ENCODE peak calls at places on chromosomes 11 and 22, in ten cellular contexts. One of them, this sample, is unnamed.
A peak's percentile ranks its signal among the peaks of the same experiment; 100 is the strongest.

GRCh38 chr11:108592591-108593213 is 866 bp downstream of the EXPH5 start:
- DNase-seq in uterus: peak; percentile 31
- DNase-seq in HAP-1: no peak
- DNase-seq in left ventricle myocardium inferior: peak; percentile 18
- DNase-seq in SK-N-SH: peak; percentile 69
- DNase-seq in IMR-90: no peak
- DNase-seq in naive thymus-derived CD4-positive, alpha-beta T cell: peak; percentile 37
- DNase-seq in endodermal cell: peak; percentile 77
- DNase-seq in upper lobe of right lung: peak; percentile 80
- DNase-seq in transverse colon: peak; percentile 48
- DNase-seq in this sample: peak; percentile 47

GRCh38 chr11:26199341-26199740 is 132.6 kb upstream of the ANO3 start:
- DNase-seq in uterus: no peak
- DNase-seq in HAP-1: no peak
- DNase-seq in left ventricle myocardium inferior: no peak
- DNase-seq in SK-N-SH: no peak
- DNase-seq in IMR-90: peak; percentile 66
- DNase-seq in naive thymus-derived CD4-positive, alpha-beta T cell: no peak
- DNase-seq in endodermal cell: no peak
- DNase-seq in upper lobe of right lung: no peak
- DNase-seq in transverse colon: no peak
- DNase-seq in this sample: no peak

GRCh38 chr22:41140365-41140957 is 48.1 kb downstream of the EP300 start:
- DNase-seq in uterus: no peak
- DNase-seq in HAP-1: no peak
- DNase-seq in left ventricle myocardium inferior: no peak
- DNase-seq in SK-N-SH: no peak
- DNase-seq in IMR-90: no peak
- DNase-seq in naive thymus-derived CD4-positive, alpha-beta T cell: no peak
- DNase-seq in endodermal cell: no peak
- DNase-seq in upper lobe of right lung: no peak
- DNase-seq in transverse colon: no peak
- DNase-seq in this sample: no peak

GRCh38 chr11:4084406-4084805 is 10.2 kb upstream of the RRM1 start:
- DNase-seq in uterus: no peak
- DNase-seq in HAP-1: no peak
- DNase-seq in left ventricle myocardium inferior: no peak
- DNase-seq in SK-N-SH: no peak
- DNase-seq in IMR-90: no peak
- DNase-seq in naive thymus-derived CD4-positive, alpha-beta T cell: no peak
- DNase-seq in endodermal cell: peak; percentile 43
- DNase-seq in upper lobe of right lung: no peak
- DNase-seq in transverse colon: no peak
- DNase-seq in this sample: no peak

GRCh38 chr22:23066200-23067022 is 3.9 kb upstream of the GNAZ start:
- DNase-seq in uterus: peak; percentile 1
- DNase-seq in HAP-1: no peak
- DNase-seq in left ventricle myocardium inferior: no peak
- DNase-seq in SK-N-SH: no peak
- DNase-seq in IMR-90: no peak
- DNase-seq in naive thymus-derived CD4-positive, alpha-beta T cell: no peak
- DNase-seq in endodermal cell: peak; percentile 20
- DNase-seq in upper lobe of right lung: peak; percentile 42
- DNase-seq in transverse colon: peak; percentile 2
- DNase-seq in this sample: no peak

GRCh38 chr11:113363996-113364641 is 23.5 kb upstream of the ANKK1 start:
- DNase-seq in uterus: no peak
- DNase-seq in HAP-1: no peak
- DNase-seq in left ventricle myocardium inferior: no peak
- DNase-seq in SK-N-SH: no peak
- DNase-seq in IMR-90: no peak
- DNase-seq in naive thymus-derived CD4-positive, alpha-beta T cell: no peak
- DNase-seq in endodermal cell: peak; percentile 58
- DNase-seq in upper lobe of right lung: no peak
- DNase-seq in transverse colon: no peak
- DNase-seq in this sample: peak; percentile 7

GRCh38 chr11:2670541-2671100 is 29.2 kb downstream of the KCNQ1OT1 start:
- DNase-seq in uterus: no peak
- DNase-seq in HAP-1: no peak
- DNase-seq in left ventricle myocardium inferior: no peak
- DNase-seq in SK-N-SH: no peak
- DNase-seq in IMR-90: no peak
- DNase-seq in naive thymus-derived CD4-positive, alpha-beta T cell: no peak
- DNase-seq in endodermal cell: peak; percentile 13
- DNase-seq in upper lobe of right lung: peak; percentile 43
- DNase-seq in transverse colon: no peak
- DNase-seq in this sample: no peak

GRCh38 chr11:3074912-3075589 is 17.8 kb upstream of the CARS1 start:
- DNase-seq in uterus: no peak
- DNase-seq in HAP-1: no peak
- DNase-seq in left ventricle myocardium inferior: no peak
- DNase-seq in SK-N-SH: no peak
- DNase-seq in IMR-90: no peak
- DNase-seq in naive thymus-derived CD4-positive, alpha-beta T cell: no peak
- DNase-seq in endodermal cell: no peak
- DNase-seq in upper lobe of right lung: no peak
- DNase-seq in transverse colon: peak; percentile 48
- DNase-seq in this sample: no peak

GRCh38 chr11:73257342-73258103 is 14.6 kb upstream of the P2RY6 start:
- DNase-seq in uterus: no peak
- DNase-seq in HAP-1: no peak
- DNase-seq in left ventricle myocardium inferior: no peak
- DNase-seq in SK-N-SH: no peak
- DNase-seq in IMR-90: peak; percentile 91
- DNase-seq in naive thymus-derived CD4-positive, alpha-beta T cell: no peak
- DNase-seq in endodermal cell: peak; percentile 58
- DNase-seq in upper lobe of right lung: peak; percentile 80
- DNase-seq in transverse colon: no peak
- DNase-seq in this sample: peak; percentile 33

GRCh38 chr11:110147965-110148709 is 54.9 kb downstream of the ZC3H12C start:
- DNase-seq in uterus: no peak
- DNase-seq in HAP-1: no peak
- DNase-seq in left ventricle myocardium inferior: no peak
- DNase-seq in SK-N-SH: no peak
- DNase-seq in IMR-90: peak; percentile 92
- DNase-seq in naive thymus-derived CD4-positive, alpha-beta T cell: no peak
- DNase-seq in endodermal cell: no peak
- DNase-seq in upper lobe of right lung: no peak
- DNase-seq in transverse colon: no peak
- DNase-seq in this sample: no peak

GRCh38 chr11:114279778-114280532 is 16.2 kb upstream of the NNMT start:
- DNase-seq in uterus: no peak
- DNase-seq in HAP-1: no peak
- DNase-seq in left ventricle myocardium inferior: no peak
- DNase-seq in SK-N-SH: no peak
- DNase-seq in IMR-90: peak; percentile 61
- DNase-seq in naive thymus-derived CD4-positive, alpha-beta T cell: no peak
- DNase-seq in endodermal cell: no peak
- DNase-seq in upper lobe of right lung: no peak
- DNase-seq in transverse colon: no peak
- DNase-seq in this sample: no peak

GRCh38 chr22:44181033-44181911 is 547 bp downstream of the PARVG start:
- DNase-seq in uterus: no peak
- DNase-seq in HAP-1: no peak
- DNase-seq in left ventricle myocardium inferior: peak; percentile 47
- DNase-seq in SK-N-SH: no peak
- DNase-seq in IMR-90: no peak
- DNase-seq in naive thymus-derived CD4-positive, alpha-beta T cell: peak; percentile 73
- DNase-seq in endodermal cell: no peak
- DNase-seq in upper lobe of right lung: peak; percentile 76
- DNase-seq in transverse colon: peak; percentile 53
- DNase-seq in this sample: no peak

GRCh38 chr22:22129387-22129786 is 115.2 kb upstream of the VPREB1 start:
- DNase-seq in uterus: no peak
- DNase-seq in HAP-1: no peak
- DNase-seq in left ventricle myocardium inferior: no peak
- DNase-seq in SK-N-SH: no peak
- DNase-seq in IMR-90: no peak
- DNase-seq in naive thymus-derived CD4-positive, alpha-beta T cell: no peak
- DNase-seq in endodermal cell: no peak
- DNase-seq in upper lobe of right lung: no peak
- DNase-seq in transverse colon: no peak
- DNase-seq in this sample: no peak

GRCh38 chr11:120133216-120134105 is 4.5 kb downstream of the TRIM29 start:
- DNase-seq in uterus: peak; percentile 5
- DNase-seq in HAP-1: no peak
- DNase-seq in left ventricle myocardium inferior: no peak
- DNase-seq in SK-N-SH: peak; percentile 27
- DNase-seq in IMR-90: no peak
- DNase-seq in naive thymus-derived CD4-positive, alpha-beta T cell: no peak
- DNase-seq in endodermal cell: no peak
- DNase-seq in upper lobe of right lung: peak; percentile 40
- DNase-seq in transverse colon: peak; percentile 4
- DNase-seq in this sample: no peak

GRCh38 chr11:128901655-128902514 is 10.7 kb downstream of the KCNJ5 start:
- DNase-seq in uterus: no peak
- DNase-seq in HAP-1: no peak
- DNase-seq in left ventricle myocardium inferior: no peak
- DNase-seq in SK-N-SH: no peak
- DNase-seq in IMR-90: no peak
- DNase-seq in naive thymus-derived CD4-positive, alpha-beta T cell: no peak
- DNase-seq in endodermal cell: peak; percentile 81
- DNase-seq in upper lobe of right lung: no peak
- DNase-seq in transverse colon: no peak
- DNase-seq in this sample: peak; percentile 65

GRCh38 chr11:10205928-10206327 is 88.1 kb downstream of the SBF2 start:
- DNase-seq in uterus: no peak
- DNase-seq in HAP-1: no peak
- DNase-seq in left ventricle myocardium inferior: no peak
- DNase-seq in SK-N-SH: no peak
- DNase-seq in IMR-90: no peak
- DNase-seq in naive thymus-derived CD4-positive, alpha-beta T cell: no peak
- DNase-seq in endodermal cell: peak; percentile 54
- DNase-seq in upper lobe of right lung: no peak
- DNase-seq in transverse colon: no peak
- DNase-seq in this sample: peak; percentile 27

GRCh38 chr22:19361501-19362103 is 69.9 kb downstream of the HIRA start:
- DNase-seq in uterus: no peak
- DNase-seq in HAP-1: no peak
- DNase-seq in left ventricle myocardium inferior: no peak
- DNase-seq in SK-N-SH: no peak
- DNase-seq in IMR-90: no peak
- DNase-seq in naive thymus-derived CD4-positive, alpha-beta T cell: no peak
- DNase-seq in endodermal cell: no peak
- DNase-seq in upper lobe of right lung: no peak
- DNase-seq in transverse colon: no peak
- DNase-seq in this sample: no peak

GRCh38 chr11:63880031-63880841 is 36.7 kb downstream of the RCOR2 start:
- DNase-seq in uterus: no peak
- DNase-seq in HAP-1: no peak
- DNase-seq in left ventricle myocardium inferior: no peak
- DNase-seq in SK-N-SH: no peak
- DNase-seq in IMR-90: peak; percentile 82
- DNase-seq in naive thymus-derived CD4-positive, alpha-beta T cell: no peak
- DNase-seq in endodermal cell: no peak
- DNase-seq in upper lobe of right lung: no peak
- DNase-seq in transverse colon: no peak
- DNase-seq in this sample: no peak
- H3K4me1 ChIP-seq in uterus: no peaks in the 10 kb centered on the region
- H3K4me1 ChIP-seq in HAP-1: no peaks in the 10 kb centered on the region
- H3K4me1 ChIP-seq in left ventricle myocardium inferior: peaks cover 86% of the 10 kb centered on the region
- H3K4me1 ChIP-seq in SK-N-SH: peaks cover 7% of the 10 kb centered on the region
- H3K4me1 ChIP-seq in IMR-90: peaks cover 17% of the 10 kb centered on the region
- H3K4me1 ChIP-seq in naive thymus-derived CD4-positive, alpha-beta T cell: peaks cover 50% of the 10 kb centered on the region
- H3K4me1 ChIP-seq in endodermal cell: peaks cover 8% of the 10 kb centered on the region
- H3K4me1 ChIP-seq in upper lobe of right lung: peaks cover 27% of the 10 kb centered on the region
- H3K4me1 ChIP-seq in transverse colon: peaks cover 60% of the 10 kb centered on the region
- H3K4me1 ChIP-seq in this sample: peaks cover 37% of the 10 kb centered on the region

GRCh38 chr11:69413015-69413801 is 68.3 kb upstream of the LINC01488 start:
- DNase-seq in uterus: no peak
- DNase-seq in HAP-1: no peak
- DNase-seq in left ventricle myocardium inferior: no peak
- DNase-seq in SK-N-SH: no peak
- DNase-seq in IMR-90: no peak
- DNase-seq in naive thymus-derived CD4-positive, alpha-beta T cell: no peak
- DNase-seq in endodermal cell: no peak
- DNase-seq in upper lobe of right lung: no peak
- DNase-seq in transverse colon: no peak
- DNase-seq in this sample: no peak
- H3K4me1 ChIP-seq in uterus: no peaks in the 10 kb centered on the region
- H3K4me1 ChIP-seq in HAP-1: no peaks in the 10 kb centered on the region
- H3K4me1 ChIP-seq in left ventricle myocardium inferior: peaks cover 41% of the 10 kb centered on the region
- H3K4me1 ChIP-seq in SK-N-SH: no peaks in the 10 kb centered on the region
- H3K4me1 ChIP-seq in IMR-90: peaks cover 5% of the 10 kb centered on the region
- H3K4me1 ChIP-seq in naive thymus-derived CD4-positive, alpha-beta T cell: peaks cover 17% of the 10 kb centered on the region
- H3K4me1 ChIP-seq in endodermal cell: no peaks in the 10 kb centered on the region
- H3K4me1 ChIP-seq in upper lobe of right lung: peaks cover 9% of the 10 kb centered on the region
- H3K4me1 ChIP-seq in transverse colon: no peaks in the 10 kb centered on the region
- H3K4me1 ChIP-seq in this sample: peaks cover 10% of the 10 kb centered on the region

DNA sequence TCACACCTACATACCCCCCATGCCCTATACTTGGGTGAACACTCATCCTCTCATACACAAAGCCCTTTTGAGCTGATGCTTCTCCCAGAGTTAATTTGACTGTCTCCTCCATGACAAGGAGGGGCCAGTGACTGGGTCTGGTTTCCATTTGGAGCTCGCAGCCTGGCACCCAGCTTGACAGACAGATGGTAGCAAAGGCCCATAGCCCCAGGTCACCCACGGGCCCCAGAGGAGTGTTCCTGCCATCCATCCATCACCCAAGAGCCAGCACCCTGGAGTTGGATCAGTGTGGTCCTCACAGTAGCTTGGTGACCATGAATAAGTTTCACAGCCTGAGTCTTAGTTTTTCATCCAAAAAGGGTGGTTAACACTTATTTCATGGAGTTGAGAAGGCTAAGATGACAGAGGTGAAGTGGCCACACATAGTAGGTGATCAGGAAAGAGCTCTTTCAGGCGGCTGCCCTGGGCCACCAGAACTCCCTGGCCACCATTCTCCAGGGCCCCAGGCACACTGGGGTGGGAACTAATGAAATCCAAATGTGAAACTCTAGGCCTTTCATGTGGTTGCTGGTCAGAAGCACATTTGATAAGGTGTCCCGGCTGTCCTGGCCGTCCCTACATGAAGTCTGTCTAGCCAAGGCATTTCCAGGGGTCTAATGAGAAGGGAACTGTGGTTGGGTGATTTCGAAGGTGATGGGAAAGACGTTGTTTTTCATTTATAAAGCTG is 42.4 kb downstream of the LIF start:
- DNase-seq in uterus: no peak
- DNase-seq in HAP-1: no peak
- DNase-seq in left ventricle myocardium inferior: no peak
- DNase-seq in SK-N-SH: peak; percentile 64
- DNase-seq in IMR-90: no peak
- DNase-seq in naive thymus-derived CD4-positive, alpha-beta T cell: no peak
- DNase-seq in endodermal cell: no peak
- DNase-seq in upper lobe of right lung: no peak
- DNase-seq in transverse colon: no peak
- DNase-seq in this sample: no peak
- H3K4me1 ChIP-seq in uterus: peaks cover 17% of the 10 kb centered on the region
- H3K4me1 ChIP-seq in HAP-1: no peaks in the 10 kb centered on the region
- H3K4me1 ChIP-seq in left ventricle myocardium inferior: peaks cover 31% of the 10 kb centered on the region
- H3K4me1 ChIP-seq in SK-N-SH: peaks cover 35% of the 10 kb centered on the region
- H3K4me1 ChIP-seq in IMR-90: peaks cover 47% of the 10 kb centered on the region
- H3K4me1 ChIP-seq in naive thymus-derived CD4-positive, alpha-beta T cell: no peaks in the 10 kb centered on the region
- H3K4me1 ChIP-seq in endodermal cell: no peaks in the 10 kb centered on the region
- H3K4me1 ChIP-seq in upper lobe of right lung: peaks cover 43% of the 10 kb centered on the region
- H3K4me1 ChIP-seq in transverse colon: peaks cover 32% of the 10 kb centered on the region
- H3K4me1 ChIP-seq in this sample: peaks cover 3% of the 10 kb centered on the region

GRCh38 chr11:1305063-1305495 is 4.4 kb downstream of the TOLLIP start:
- DNase-seq in uterus: no peak
- DNase-seq in HAP-1: no peak
- DNase-seq in left ventricle myocardium inferior: no peak
- DNase-seq in SK-N-SH: no peak
- DNase-seq in IMR-90: no peak
- DNase-seq in naive thymus-derived CD4-positive, alpha-beta T cell: no peak
- DNase-seq in endodermal cell: peak; percentile 29
- DNase-seq in upper lobe of right lung: no peak
- DNase-seq in transverse colon: no peak
- DNase-seq in this sample: no peak
- H3K4me1 ChIP-seq in uterus: peaks cover 6% of the 10 kb centered on the region
- H3K4me1 ChIP-seq in HAP-1: peaks cover 7% of the 10 kb centered on the region
- H3K4me1 ChIP-seq in left ventricle myocardium inferior: peaks cover 83% of the 10 kb centered on the region
- H3K4me1 ChIP-seq in SK-N-SH: peaks cover 20% of the 10 kb centered on the region
- H3K4me1 ChIP-seq in IMR-90: peaks cover 4% of the 10 kb centered on the region
- H3K4me1 ChIP-seq in naive thymus-derived CD4-positive, alpha-beta T cell: peaks cover 21% of the 10 kb centered on the region
- H3K4me1 ChIP-seq in endodermal cell: no peaks in the 10 kb centered on the region
- H3K4me1 ChIP-seq in upper lobe of right lung: peaks cover 63% of the 10 kb centered on the region
- H3K4me1 ChIP-seq in transverse colon: peaks cover 75% of the 10 kb centered on the region
- H3K4me1 ChIP-seq in this sample: peaks cover 5% of the 10 kb centered on the region